ENCODE peak calls at places on chromosomes 6 and 20, in nine cellular contexts. T, V, O, K, A, N, J, P and R are unnamed samples.

GRCh38 chr6:67615796-67616195 is 1019.3 kb upstream of the ADGRB3 start:
- DNase-seq in T (no peak), V (no peak), O (peak), K (no peak), A (no peak), N (no peak), J (no peak), P (peak), R (peak)

GRCh38 chr20:49172413-49172812 is 15.7 kb downstream of the STAU1 start:
- DNase-seq in T (no peak), V (no peak), O (no peak), K (no peak), A (no peak), N (no peak), J (no peak), P (no peak), R (no peak)

GRCh38 chr20:57326667-57327455 is 2.7 kb upstream of the SPO11 start:
- DNase-seq in T (peak), V (no peak), O (no peak), K (no peak), A (no peak), N (no peak), J (peak), P (no peak), R (peak)

GRCh38 chr6:159623156-159623555 is 69.9 kb downstream of the SOD2 start:
- DNase-seq in T (no peak), V (no peak), O (no peak), K (no peak), A (no peak), N (no peak), J (no peak), P (no peak), R (no peak)

GRCh38 chr20:40265872-40266533 is 423.0 kb downstream of the MAFB start:
- DNase-seq in T (no peak), V (no peak), O (peak), K (no peak), A (peak), N (no peak), J (peak), P (peak), R (peak)

GRCh38 chr6:139173172-139173571 is 38.3 kb downstream of the HECA start:
- DNase-seq in T (no peak), V (no peak), O (no peak), K (no peak), A (no peak), N (no peak), J (no peak), P (no peak), R (peak)

GRCh38 chr6:88298446-88298845 is 132.3 kb upstream of the CNR1 start:
- DNase-seq in T (no peak), V (no peak), O (no peak), K (no peak), A (no peak), N (no peak), J (no peak), P (no peak), R (no peak)

GRCh38 chr6:167058261-167058660 is 59.1 kb downstream of the CEP43 start:
- DNase-seq in T (no peak), V (no peak), O (peak), K (no peak), A (no peak), N (peak), J (no peak), P (peak), R (no peak)

GRCh38 chr6:44233560-44234100 is 10.2 kb downstream of the SLC29A1 start:
- DNase-seq in T (no peak), V (peak), O (no peak), K (peak), A (no peak), N (no peak), J (no peak), P (no peak), R (no peak)

GRCh38 chr6:108588586-108588985 is 27.9 kb downstream of the FOXO3 start:
- DNase-seq in T (no peak), V (no peak), O (peak), K (no peak), A (no peak), N (no peak), J (no peak), P (peak), R (peak)

GRCh38 chr6:51098801-51099200 is 280.1 kb downstream of the TFAP2B start:
- DNase-seq in T (no peak), V (no peak), O (peak), K (no peak), A (no peak), N (no peak), J (no peak), P (no peak), R (peak)

GRCh38 chr6:30682181-30683117 is 4.0 kb downstream of the PPP1R18 start:
- DNase-seq in T (peak), V (peak), O (peak), K (peak), A (peak), N (peak), J (no peak), P (peak), R (peak)

GRCh38 chr6:144544266-144544830 is 259.2 kb downstream of the UTRN start:
- DNase-seq in T (no peak), V (no peak), O (no peak), K (no peak), A (no peak), N (no peak), J (no peak), P (no peak), R (no peak)

DNA sequence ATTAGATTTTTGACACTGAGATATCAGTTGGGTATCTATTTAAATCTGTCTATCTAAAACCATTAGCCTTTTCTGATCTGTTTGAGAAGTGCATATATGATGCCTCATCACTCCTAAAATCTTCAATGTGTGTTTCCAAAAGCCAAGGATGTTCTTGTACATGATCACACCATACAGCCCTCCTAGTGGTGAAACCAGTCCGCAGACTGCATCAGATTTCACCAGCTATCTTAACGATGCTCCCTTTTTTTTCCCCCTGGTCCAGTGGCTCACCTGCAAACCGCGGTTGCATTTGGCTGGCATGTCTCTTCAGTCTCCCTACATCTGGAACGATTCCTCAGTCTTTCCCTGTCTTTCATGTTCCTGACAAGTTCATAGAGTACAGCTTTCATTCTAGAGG is 4.0 kb downstream of the KIZ start:
- DNase-seq in T (no peak), V (no peak), O (no peak), K (no peak), A (no peak), N (no peak), J (no peak), P (no peak), R (no peak)
- TF ChIP-seq CTCF in T (no peak), V (no peak), O (no peak), K (no peak), A (no peak), N (no peak), J (no peak), P (no peak), R (no peak)

GRCh38 chr6:39124114-39124513 is 9.1 kb upstream of the SAYSD1 start:
- DNase-seq in T (no peak), V (no peak), O (no peak), K (no peak), A (no peak), N (no peak), J (no peak), P (no peak), R (no peak)
- TF ChIP-seq CTCF in T (no peak), V (no peak), O (no peak), K (no peak), A (no peak), N (no peak), J (no peak), P (no peak), R (no peak)

DNA sequence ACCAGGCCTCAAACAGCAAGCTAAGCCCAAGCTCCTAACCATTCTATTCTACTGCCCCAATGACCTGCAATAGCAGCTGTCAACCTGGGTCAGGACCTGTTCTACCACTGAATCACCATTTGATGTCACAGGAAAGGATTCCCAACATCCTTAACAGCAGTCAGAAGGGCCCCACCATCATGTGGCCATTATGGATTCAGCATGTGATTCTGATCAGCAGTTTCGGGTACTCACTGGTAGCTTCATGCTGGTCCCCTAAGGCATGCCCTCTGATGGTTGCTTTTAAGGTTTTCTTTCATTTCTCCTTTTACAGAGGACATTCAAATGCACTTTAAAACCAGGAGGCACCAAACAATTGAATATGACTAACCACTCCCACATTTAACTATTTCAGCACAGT is 37.3 kb upstream of the MAP7 start:
- DNase-seq in T (no peak), V (no peak), O (no peak), K (no peak), A (no peak), N (no peak), J (no peak), P (peak), R (no peak)
- TF ChIP-seq CTCF in T (no peak), V (no peak), O (no peak), K (no peak), A (no peak), N (no peak), J (no peak), P (no peak), R (no peak)

DNA sequence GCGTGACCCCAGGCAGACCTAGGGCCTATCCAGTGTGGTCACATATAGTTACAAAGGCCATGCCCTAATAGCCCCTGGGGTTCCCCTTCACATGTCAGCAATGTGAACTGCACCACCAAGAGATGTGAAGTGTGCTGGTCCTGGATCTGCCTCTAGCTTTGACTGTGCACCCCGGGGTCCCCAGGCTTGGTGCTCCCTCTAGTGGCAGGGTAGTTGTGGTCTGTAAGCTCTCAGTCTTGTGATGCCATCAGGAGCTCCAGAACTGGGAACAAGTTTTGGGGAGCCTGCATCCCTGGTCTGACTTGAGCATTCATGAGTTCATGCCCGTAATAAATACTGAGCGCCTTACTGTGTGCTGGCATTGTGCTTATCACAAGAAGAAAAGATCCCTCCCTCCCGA is 143.4 kb downstream of the DHX35 start:
- DNase-seq in T (no peak), V (no peak), O (no peak), K (no peak), A (no peak), N (no peak), J (no peak), P (no peak), R (no peak)
- TF ChIP-seq CTCF in T (no peak), V (no peak), O (no peak), K (no peak), A (no peak), N (no peak), J (no peak), P (no peak), R (peak)